ENCODE peak calls at places on chromosome 21, in four cellular contexts. P is ovary, W is uterus, B is breast epithelium. V is an unnamed sample.

GRCh38 chr21:30329203-30329868 is 8.2 kb downstream of the KRTAP27-1 start:
- DNase-seq in P (no peak), W (no peak), B (no peak), V (no peak)

GRCh38 chr21:19724081-19724480 is 1274.1 kb upstream of the NCAM2 start:
- DNase-seq in P (no peak), W (no peak), B (no peak), V (no peak)

GRCh38 chr21:16330340-16331319 is 600.8 kb downstream of the USP25 start:
- DNase-seq in P (no peak), W (no peak), B (no peak), V (no peak)

GRCh38 chr21:38308010-38308784 is 51.4 kb downstream of the KCNJ15 start:
- DNase-seq in P (no peak), W (no peak), B (no peak), V (no peak)

GRCh38 chr21:37263827-37264226 is 3.3 kb downstream of the VPS26C start:
- DNase-seq in P (no peak), W (no peak), B (no peak), V (peak)

GRCh38 chr21:28580585-28580984 is 412.1 kb downstream of the LTN1 start:
- DNase-seq in P (no peak), W (no peak), B (no peak), V (no peak)

GRCh38 chr21:31142600-31142999 is 104.3 kb upstream of the KRTAP19-8 start:
- DNase-seq in P (no peak), W (no peak), B (no peak), V (no peak)

GRCh38 chr21:43609501-43610340 is 49.6 kb downstream of the HSF2BP start:
- DNase-seq in P (no peak), W (no peak), B (peak), V (no peak)

GRCh38 chr21:44281801-44282200 is 3.9 kb upstream of the AIRE start:
- DNase-seq in P (no peak), W (no peak), B (no peak), V (no peak)

GRCh38 chr21:31557956-31558838 is 101.3 kb upstream of the SOD1 start:
- DNase-seq in P (peak), W (peak), B (no peak), V (no peak)

GRCh38 chr21:45405271-45405818 is 380 bp downstream of the COL18A1 start:
- DNase-seq in P (peak), W (peak), B (no peak), V (no peak)
- H3K4me3 ChIP-seq in P (peak), W (peak), B (peak), V (peak)

GRCh38 chr21:39847877-39848276 is 19.4 kb upstream of the PCP4 start:
- DNase-seq in P (no peak), W (no peak), B (no peak), V (no peak)
- TF ChIP-seq POLR2A in P (no peak), W (no peak), B (no peak), V (no peak)

GRCh38 chr21:45532826-45533730 is 9.2 kb downstream of the SLC19A1 start:
- DNase-seq in P (peak), W (no peak), B (no peak), V (peak)

GRCh38 chr21:45535341-45536081 is 6.7 kb downstream of the SLC19A1 start:
- DNase-seq in P (peak), W (no peak), B (no peak), V (peak)

GRCh38 chr21:45536301-45537081 is 5.7 kb downstream of the SLC19A1 start:
- DNase-seq in P (peak), W (no peak), B (peak), V (no peak)

GRCh38 chr21:45533731-45534571 is 8.3 kb downstream of the SLC19A1 start:
- DNase-seq in P (peak), W (no peak), B (no peak), V (peak)

DNA sequence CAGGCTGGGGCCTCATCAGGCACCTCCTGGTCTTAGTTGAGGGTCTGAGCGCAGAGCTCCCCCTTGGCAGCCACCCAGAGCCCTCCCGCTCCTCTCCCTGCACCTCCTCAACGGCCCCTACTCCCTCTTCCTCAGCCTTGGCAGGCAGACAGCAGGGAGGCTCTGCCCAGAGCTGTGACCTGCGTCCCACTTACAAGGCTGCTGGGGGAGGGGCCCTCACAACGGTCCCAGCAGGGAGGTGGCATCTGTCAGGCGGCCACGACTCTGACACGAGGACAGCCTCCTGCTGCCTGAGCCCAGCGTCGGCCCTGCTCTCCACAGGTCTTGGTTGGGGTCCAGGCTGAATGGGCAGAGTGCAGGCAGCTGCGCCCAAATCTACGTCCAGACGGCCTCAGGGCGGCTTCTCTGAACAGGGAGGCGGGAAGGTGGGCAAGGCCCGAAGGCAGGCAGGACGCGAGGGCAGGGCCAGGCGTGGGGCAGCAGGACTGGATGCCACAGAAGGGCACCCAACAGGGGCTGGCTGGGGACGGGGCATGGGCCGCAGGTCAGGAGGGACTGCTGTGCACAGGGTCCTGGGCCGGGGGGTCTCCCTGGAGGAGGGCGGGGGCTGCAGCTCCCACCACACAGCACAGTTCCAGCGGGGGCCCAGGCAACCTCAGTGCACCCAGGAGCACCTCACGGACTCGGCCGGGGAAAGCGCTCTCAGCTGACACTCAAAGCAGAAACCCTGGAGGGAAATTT is 7.5 kb downstream of the SLC19A1 start:
- DNase-seq in P (peak), W (no peak), B (peak), V (peak)
- H3K4me3 ChIP-seq in P (no peak), W (no peak), B (no peak), V (no peak)

DNA sequence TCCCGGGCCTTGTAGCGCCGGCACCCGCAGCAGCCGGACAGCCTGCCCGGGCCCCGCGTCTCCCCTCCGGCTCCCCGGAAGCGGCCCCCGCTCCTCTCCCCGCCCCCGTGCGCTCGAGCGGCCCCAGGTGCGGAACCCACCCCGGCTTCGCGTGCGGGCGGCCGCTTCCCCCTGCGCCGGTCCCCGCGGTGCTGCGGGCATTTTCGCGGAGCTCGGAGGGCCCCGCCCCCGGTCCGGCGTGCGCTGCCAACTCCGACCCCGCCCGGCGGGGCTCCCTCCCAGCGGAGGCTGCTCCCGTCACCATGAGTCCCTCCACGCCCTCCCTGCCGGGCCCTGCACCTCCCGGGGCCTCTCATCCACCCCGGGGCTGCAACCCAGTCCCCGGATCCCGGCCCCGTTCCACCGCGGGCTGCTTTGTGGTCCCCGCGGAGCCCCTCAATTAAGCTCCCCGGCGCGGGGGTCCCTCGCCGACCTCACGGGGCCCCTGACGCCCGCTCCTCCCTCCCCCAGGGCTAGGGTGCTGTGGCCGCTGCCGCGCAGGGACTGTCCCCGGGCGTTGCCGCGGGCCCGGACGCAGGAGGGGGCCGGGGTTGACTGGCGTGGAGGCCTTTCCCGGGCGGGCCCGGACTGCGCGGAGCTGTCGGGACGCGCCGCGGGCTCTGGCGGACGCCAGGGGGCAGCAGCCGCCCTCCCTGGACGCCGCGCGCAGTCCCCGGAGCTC is 159.4 kb downstream of the RUNX1 start:
- DNase-seq in P (peak), W (peak), B (peak), V (peak)
- TF ChIP-seq POLR2A in P (no peak), W (no peak), B (no peak), V (no peak)

GRCh38 chr21:42121792-42122191 is 50.7 kb downstream of the UMODL1 start:
- DNase-seq in P (no peak), W (no peak), B (no peak), V (no peak)
- H3K4me3 ChIP-seq in P (no peak), W (no peak), B (no peak), V (no peak)

GRCh38 chr21:46184625-46185555 is 631 bp upstream of the SPATC1L start:
- DNase-seq in P (peak), W (peak), B (peak), V (peak)
- TF ChIP-seq POLR2A in P (no peak), W (no peak), B (no peak), V (peak)

GRCh38 chr21:14922980-14923379 is 141.8 kb downstream of the NRIP1 start:
- DNase-seq in P (no peak), W (no peak), B (no peak), V (no peak)

GRCh38 chr21:14918542-14918941 is 146.3 kb downstream of the NRIP1 start:
- DNase-seq in P (no peak), W (no peak), B (no peak), V (peak)

GRCh38 chr21:14913576-14914146 is 151.1 kb downstream of the NRIP1 start:
- DNase-seq in P (no peak), W (no peak), B (no peak), V (no peak)

GRCh38 chr21:14916676-14917141 is 148.1 kb downstream of the NRIP1 start:
- DNase-seq in P (no peak), W (no peak), B (no peak), V (no peak)

DNA sequence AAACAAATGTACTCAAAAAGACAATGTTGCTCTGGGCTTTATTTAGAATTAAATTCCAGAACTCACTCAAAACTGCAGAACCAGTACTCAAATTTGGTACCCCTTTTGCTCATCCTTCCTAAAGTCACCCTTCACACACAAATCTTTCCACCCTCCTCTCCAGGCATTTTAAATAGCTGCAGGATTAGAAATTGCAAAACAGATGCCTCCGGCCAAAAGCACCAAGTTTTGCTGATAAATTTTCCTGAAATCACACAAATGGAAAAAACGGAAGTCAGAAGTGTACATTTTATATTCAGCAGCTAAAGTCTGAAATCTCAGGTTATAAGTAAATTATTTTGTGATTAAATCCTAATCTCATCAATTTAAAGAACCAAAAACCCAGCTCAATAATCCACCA is 147.0 kb downstream of the NRIP1 start:
- DNase-seq in P (no peak), W (no peak), B (no peak), V (no peak)
- H3K4me3 ChIP-seq in P (no peak), W (no peak), B (no peak), V (no peak)

V was measured in gastrocnemius medialis.